ENCODE peak calls at places on chromosomes 5 and 9, in five cellular contexts. One of them, this sample, is unnamed.

GRCh38 chr9:115295749-115296148 is 177.8 kb upstream of the TNC start:
- DNase-seq in B cell: no peak
- DNase-seq in NCI-H510A treated with DMSO at 0.1 percent for 48 hours: no peak
- DNase-seq in NCI-H1105: no peak
- DNase-seq in fibroblast of lung: no peak
- DNase-seq in this sample: no peak

GRCh38 chr5:80192507-80193241 is 63.2 kb downstream of the SERINC5 start:
- DNase-seq in B cell: no peak
- DNase-seq in NCI-H510A treated with DMSO at 0.1 percent for 48 hours: no peak
- DNase-seq in NCI-H1105: no peak
- DNase-seq in fibroblast of lung: peak; percentile 77
- DNase-seq in this sample: no peak

GRCh38 chr9:86099695-86100364 is 472 bp upstream of the GOLM1 start:
- DNase-seq in B cell: peak; percentile 3
- DNase-seq in NCI-H510A treated with DMSO at 0.1 percent for 48 hours: peak; percentile 52
- DNase-seq in NCI-H1105: no peak
- DNase-seq in fibroblast of lung: peak; percentile 59
- DNase-seq in this sample: no peak

GRCh38 chr9:106697799-106698591 is 165.0 kb upstream of the ZNF462 start:
- DNase-seq in B cell: no peak
- DNase-seq in NCI-H510A treated with DMSO at 0.1 percent for 48 hours: peak; percentile 73
- DNase-seq in NCI-H1105: peak; percentile 90
- DNase-seq in fibroblast of lung: peak; percentile 78
- DNase-seq in this sample: peak; percentile 41

GRCh38 chr9:19552282-19552681 is 143.5 kb downstream of the ACER2 start:
- DNase-seq in B cell: no peak
- DNase-seq in NCI-H510A treated with DMSO at 0.1 percent for 48 hours: no peak
- DNase-seq in NCI-H1105: no peak
- DNase-seq in fibroblast of lung: no peak
- DNase-seq in this sample: no peak

GRCh38 chr9:123960965-123961364 is 31.0 kb upstream of the DENND1A start:
- DNase-seq in B cell: no peak
- DNase-seq in NCI-H510A treated with DMSO at 0.1 percent for 48 hours: no peak
- DNase-seq in NCI-H1105: no peak
- DNase-seq in fibroblast of lung: no peak
- DNase-seq in this sample: no peak

GRCh38 chr9:6640268-6641072 is 5.1 kb downstream of the GLDC start:
- DNase-seq in B cell: no peak
- DNase-seq in NCI-H510A treated with DMSO at 0.1 percent for 48 hours: peak; percentile 20
- DNase-seq in NCI-H1105: no peak
- DNase-seq in fibroblast of lung: no peak
- DNase-seq in this sample: no peak

GRCh38 chr5:132001647-132002561 is 9.6 kb downstream of the ACSL6 start:
- DNase-seq in B cell: no peak
- DNase-seq in NCI-H510A treated with DMSO at 0.1 percent for 48 hours: no peak
- DNase-seq in NCI-H1105: no peak
- DNase-seq in fibroblast of lung: peak; percentile 51
- DNase-seq in this sample: no peak

GRCh38 chr5:138542120-138542955 is 698 bp downstream of the ETF1 start:
- DNase-seq in B cell: no peak
- DNase-seq in NCI-H510A treated with DMSO at 0.1 percent for 48 hours: no peak
- DNase-seq in NCI-H1105: no peak
- DNase-seq in fibroblast of lung: peak; percentile 10
- DNase-seq in this sample: no peak

GRCh38 chr5:120769291-120769872 is 305.3 kb downstream of the PRR16 start:
- DNase-seq in B cell: no peak
- DNase-seq in NCI-H510A treated with DMSO at 0.1 percent for 48 hours: no peak
- DNase-seq in NCI-H1105: no peak
- DNase-seq in fibroblast of lung: peak; percentile 37
- DNase-seq in this sample: no peak

GRCh38 chr9:97557606-97558095 is 56.2 kb downstream of the TMOD1 start:
- DNase-seq in B cell: no peak
- DNase-seq in NCI-H510A treated with DMSO at 0.1 percent for 48 hours: no peak
- DNase-seq in NCI-H1105: peak; percentile 75
- DNase-seq in fibroblast of lung: no peak
- DNase-seq in this sample: no peak

GRCh38 chr9:31612336-31613030 is 772.0 kb upstream of the ACO1 start:
- DNase-seq in B cell: no peak
- DNase-seq in NCI-H510A treated with DMSO at 0.1 percent for 48 hours: no peak
- DNase-seq in NCI-H1105: no peak
- DNase-seq in fibroblast of lung: peak; percentile 29
- DNase-seq in this sample: no peak

GRCh38 chr9:137492464-137493162 is 33.5 kb upstream of the NSMF start:
- DNase-seq in B cell: no peak
- DNase-seq in NCI-H510A treated with DMSO at 0.1 percent for 48 hours: no peak
- DNase-seq in NCI-H1105: no peak
- DNase-seq in fibroblast of lung: no peak
- DNase-seq in this sample: no peak

GRCh38 chr5:90940227-90940995 is 381.8 kb downstream of the ADGRV1 start:
- DNase-seq in B cell: no peak
- DNase-seq in NCI-H510A treated with DMSO at 0.1 percent for 48 hours: peak; percentile 23
- DNase-seq in NCI-H1105: peak; percentile 23
- DNase-seq in fibroblast of lung: peak; percentile 47
- DNase-seq in this sample: peak; percentile 53

GRCh38 chr5:98402130-98402529 is 371.3 kb upstream of the RGMB start:
- DNase-seq in B cell: no peak
- DNase-seq in NCI-H510A treated with DMSO at 0.1 percent for 48 hours: no peak
- DNase-seq in NCI-H1105: no peak
- DNase-seq in fibroblast of lung: peak; percentile 47
- DNase-seq in this sample: no peak

GRCh38 chr5:112649882-112650281 is 87.8 kb upstream of the APC start:
- DNase-seq in B cell: no peak
- DNase-seq in NCI-H510A treated with DMSO at 0.1 percent for 48 hours: no peak
- DNase-seq in NCI-H1105: no peak
- DNase-seq in fibroblast of lung: no peak
- DNase-seq in this sample: peak; percentile 75

GRCh38 chr5:109329296-109330252 is 80.2 kb downstream of the PJA2 start:
- DNase-seq in B cell: no peak
- DNase-seq in NCI-H510A treated with DMSO at 0.1 percent for 48 hours: no peak
- DNase-seq in NCI-H1105: no peak
- DNase-seq in fibroblast of lung: peak; percentile 90
- DNase-seq in this sample: no peak

GRCh38 chr9:70438341-70438924 is 24.0 kb upstream of the KLF9 start:
- DNase-seq in B cell: no peak
- DNase-seq in NCI-H510A treated with DMSO at 0.1 percent for 48 hours: no peak
- DNase-seq in NCI-H1105: no peak
- DNase-seq in fibroblast of lung: peak; percentile 68
- DNase-seq in this sample: no peak

GRCh38 chr5:94345257-94345656 is 273.1 kb downstream of the KIAA0825 start:
- DNase-seq in B cell: no peak
- DNase-seq in NCI-H510A treated with DMSO at 0.1 percent for 48 hours: no peak
- DNase-seq in NCI-H1105: no peak
- DNase-seq in fibroblast of lung: no peak
- DNase-seq in this sample: no peak

GRCh38 chr5:144035341-144035740 is 135.1 kb downstream of the YIPF5 start:
- DNase-seq in B cell: no peak
- DNase-seq in NCI-H510A treated with DMSO at 0.1 percent for 48 hours: no peak
- DNase-seq in NCI-H1105: no peak
- DNase-seq in fibroblast of lung: no peak
- DNase-seq in this sample: no peak

GRCh38 chr5:175851311-175851710 is 20.1 kb upstream of the CPLX2 start:
- DNase-seq in B cell: no peak
- DNase-seq in NCI-H510A treated with DMSO at 0.1 percent for 48 hours: no peak
- DNase-seq in NCI-H1105: no peak
- DNase-seq in fibroblast of lung: no peak
- DNase-seq in this sample: no peak

GRCh38 chr9:2116073-2116472 is 100.9 kb downstream of the SMARCA2 start:
- DNase-seq in B cell: peak; percentile 4
- DNase-seq in NCI-H510A treated with DMSO at 0.1 percent for 48 hours: no peak
- DNase-seq in NCI-H1105: no peak
- DNase-seq in fibroblast of lung: no peak
- DNase-seq in this sample: no peak

GRCh38 chr5:176388003-176388340 is 426 bp downstream of the NOP16 start:
- DNase-seq in B cell: no peak
- DNase-seq in NCI-H510A treated with DMSO at 0.1 percent for 48 hours: no peak
- DNase-seq in NCI-H1105: no peak
- DNase-seq in fibroblast of lung: peak; percentile 18
- DNase-seq in this sample: no peak

GRCh38 chr5:80238778-80239679 is 16.8 kb downstream of the SERINC5 start:
- DNase-seq in B cell: no peak
- DNase-seq in NCI-H510A treated with DMSO at 0.1 percent for 48 hours: peak; percentile 32
- DNase-seq in NCI-H1105: peak; percentile 14
- DNase-seq in fibroblast of lung: peak; percentile 83
- DNase-seq in this sample: peak; percentile 87

GRCh38 chr9:32672478-32672877 is 37.0 kb upstream of the TAF1L start:
- DNase-seq in B cell: no peak
- DNase-seq in NCI-H510A treated with DMSO at 0.1 percent for 48 hours: no peak
- DNase-seq in NCI-H1105: no peak
- DNase-seq in fibroblast of lung: peak; percentile 98
- DNase-seq in this sample: no peak

GRCh38 chr5:57863661-57864060 is 381.1 kb upstream of the ACTBL2 start:
- DNase-seq in B cell: no peak
- DNase-seq in NCI-H510A treated with DMSO at 0.1 percent for 48 hours: no peak
- DNase-seq in NCI-H1105: no peak
- DNase-seq in fibroblast of lung: peak; percentile 74
- DNase-seq in this sample: no peak

GRCh38 chr5:39220280-39221030 is 1.1 kb upstream of the FYB1 start:
- DNase-seq in B cell: no peak
- DNase-seq in NCI-H510A treated with DMSO at 0.1 percent for 48 hours: no peak
- DNase-seq in NCI-H1105: no peak
- DNase-seq in fibroblast of lung: no peak
- DNase-seq in this sample: no peak

GRCh38 chr5:2038337-2039179 is 155.8 kb upstream of the IRX4 start:
- DNase-seq in B cell: peak; percentile 76
- DNase-seq in NCI-H510A treated with DMSO at 0.1 percent for 48 hours: peak; percentile 29
- DNase-seq in NCI-H1105: peak; percentile 78
- DNase-seq in fibroblast of lung: peak; percentile 6
- DNase-seq in this sample: peak; percentile 38

This sample was measured in DMS79 treated with DMSO at 0.1 percent for 48 hours.